ENCODE peak calls at places on chromosomes 7 and 10, in nine cellular contexts. One of them, this sample, is unnamed.

GRCh38 chr10:77967611-77968022 is 41.1 kb upstream of the DLG5 start:
- DNase-seq in progenitor cell of endocrine pancreas: peak
- DNase-seq in A549: no peak
- DNase-seq in Calu3: no peak
- DNase-seq in CD8-positive, alpha-beta T cell: no peak
- DNase-seq in heart right ventricle: no peak
- DNase-seq in CD14-positive monocyte: no peak
- DNase-seq in cardiac fibroblast: no peak
- DNase-seq in neural crest cell: peak
- DNase-seq in this sample: no peak

GRCh38 chr7:45580053-45580872 is 6.1 kb downstream of the ADCY1 start:
- DNase-seq in progenitor cell of endocrine pancreas: no peak
- DNase-seq in A549: peak
- DNase-seq in Calu3: peak
- DNase-seq in CD8-positive, alpha-beta T cell: no peak
- DNase-seq in heart right ventricle: no peak
- DNase-seq in CD14-positive monocyte: no peak
- DNase-seq in cardiac fibroblast: no peak
- DNase-seq in neural crest cell: no peak
- DNase-seq in this sample: no peak

GRCh38 chr10:117239031-117239430 is 1.9 kb upstream of the SLC18A2 start:
- DNase-seq in progenitor cell of endocrine pancreas: no peak
- DNase-seq in A549: no peak
- DNase-seq in Calu3: no peak
- DNase-seq in CD8-positive, alpha-beta T cell: no peak
- DNase-seq in heart right ventricle: no peak
- DNase-seq in CD14-positive monocyte: no peak
- DNase-seq in cardiac fibroblast: no peak
- DNase-seq in neural crest cell: no peak
- DNase-seq in this sample: no peak

GRCh38 chr7:98202367-98203195 is 8.7 kb upstream of the BHLHA15 start:
- DNase-seq in progenitor cell of endocrine pancreas: no peak
- DNase-seq in A549: no peak
- DNase-seq in Calu3: no peak
- DNase-seq in CD8-positive, alpha-beta T cell: peak
- DNase-seq in heart right ventricle: no peak
- DNase-seq in CD14-positive monocyte: no peak
- DNase-seq in cardiac fibroblast: no peak
- DNase-seq in neural crest cell: no peak
- DNase-seq in this sample: no peak

GRCh38 chr7:64504581-64505120 is 58.2 kb downstream of the ZNF680 start:
- DNase-seq in progenitor cell of endocrine pancreas: no peak
- DNase-seq in A549: no peak
- DNase-seq in Calu3: no peak
- DNase-seq in CD8-positive, alpha-beta T cell: no peak
- DNase-seq in heart right ventricle: no peak
- DNase-seq in CD14-positive monocyte: no peak
- DNase-seq in cardiac fibroblast: no peak
- DNase-seq in neural crest cell: no peak
- DNase-seq in this sample: no peak

GRCh38 chr7:18978108-18978495 is 139.3 kb downstream of the TWIST1 start:
- DNase-seq in progenitor cell of endocrine pancreas: no peak
- DNase-seq in A549: peak
- DNase-seq in Calu3: no peak
- DNase-seq in CD8-positive, alpha-beta T cell: no peak
- DNase-seq in heart right ventricle: no peak
- DNase-seq in CD14-positive monocyte: no peak
- DNase-seq in cardiac fibroblast: peak
- DNase-seq in neural crest cell: no peak
- DNase-seq in this sample: peak

GRCh38 chr7:76294344-76295024 is 8.0 kb upstream of the HSPB1 start:
- DNase-seq in progenitor cell of endocrine pancreas: no peak
- DNase-seq in A549: peak
- DNase-seq in Calu3: peak
- DNase-seq in CD8-positive, alpha-beta T cell: no peak
- DNase-seq in heart right ventricle: peak
- DNase-seq in CD14-positive monocyte: peak
- DNase-seq in cardiac fibroblast: peak
- DNase-seq in neural crest cell: peak
- DNase-seq in this sample: peak

GRCh38 chr10:78002541-78003284 is 26.6 kb downstream of the POLR3A start:
- DNase-seq in progenitor cell of endocrine pancreas: no peak
- DNase-seq in A549: no peak
- DNase-seq in Calu3: no peak
- DNase-seq in CD8-positive, alpha-beta T cell: no peak
- DNase-seq in heart right ventricle: no peak
- DNase-seq in CD14-positive monocyte: no peak
- DNase-seq in cardiac fibroblast: no peak
- DNase-seq in neural crest cell: no peak
- DNase-seq in this sample: no peak

GRCh38 chr10:22630229-22631174 is 83.9 kb downstream of the PIP4K2A start:
- DNase-seq in progenitor cell of endocrine pancreas: no peak
- DNase-seq in A549: no peak
- DNase-seq in Calu3: no peak
- DNase-seq in CD8-positive, alpha-beta T cell: no peak
- DNase-seq in heart right ventricle: no peak
- DNase-seq in CD14-positive monocyte: no peak
- DNase-seq in cardiac fibroblast: peak
- DNase-seq in neural crest cell: no peak
- DNase-seq in this sample: peak

GRCh38 chr7:93146036-93146435 is 2.1 kb downstream of the SAMD9L start:
- DNase-seq in progenitor cell of endocrine pancreas: no peak
- DNase-seq in A549: no peak
- DNase-seq in Calu3: no peak
- DNase-seq in CD8-positive, alpha-beta T cell: no peak
- DNase-seq in heart right ventricle: no peak
- DNase-seq in CD14-positive monocyte: no peak
- DNase-seq in cardiac fibroblast: no peak
- DNase-seq in neural crest cell: no peak
- DNase-seq in this sample: no peak

GRCh38 chr7:30997316-30997715 is 33.6 kb downstream of the GHRHR start:
- DNase-seq in progenitor cell of endocrine pancreas: no peak
- DNase-seq in A549: no peak
- DNase-seq in Calu3: no peak
- DNase-seq in CD8-positive, alpha-beta T cell: no peak
- DNase-seq in heart right ventricle: no peak
- DNase-seq in CD14-positive monocyte: no peak
- DNase-seq in cardiac fibroblast: no peak
- DNase-seq in neural crest cell: no peak
- DNase-seq in this sample: no peak

DNA sequence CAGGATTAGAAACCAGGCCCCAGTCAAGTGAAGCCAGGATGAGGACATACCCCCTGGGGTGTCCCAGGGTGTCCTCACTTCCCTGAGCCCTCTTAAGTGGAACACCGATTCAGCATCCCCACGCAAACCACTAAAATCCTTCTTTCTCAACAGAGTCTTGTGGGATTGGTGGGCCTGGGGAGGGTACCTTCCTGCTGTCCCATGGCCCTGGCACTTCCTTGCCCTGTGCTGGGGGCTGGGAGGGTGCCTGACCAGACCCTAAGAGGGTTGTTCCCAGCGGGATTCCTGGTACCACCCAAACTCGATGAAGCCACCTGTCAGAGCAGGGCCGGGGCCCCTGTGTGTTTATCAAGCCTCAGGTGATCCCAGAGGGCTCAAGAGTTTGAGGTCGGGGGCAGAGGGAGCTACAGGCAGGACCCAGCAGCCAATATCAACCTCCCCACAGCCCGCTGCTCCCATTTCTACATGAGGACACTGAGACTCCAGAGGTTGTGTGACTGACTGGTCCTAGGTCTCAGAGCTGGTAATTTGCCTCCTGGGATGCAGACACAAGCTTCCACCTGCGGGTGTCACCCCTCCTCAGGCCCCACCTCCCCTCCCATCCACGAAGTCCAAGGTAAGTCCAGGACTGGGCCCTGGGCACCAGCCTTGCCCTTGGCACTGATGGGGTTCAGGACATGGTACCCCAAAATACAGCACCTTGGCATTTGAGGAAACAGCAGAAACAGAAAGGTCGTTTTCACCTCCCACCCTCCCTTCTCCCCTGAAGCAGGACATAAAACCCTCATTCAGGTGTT is 31.4 kb downstream of the OAT start:
- DNase-seq in progenitor cell of endocrine pancreas: no peak
- DNase-seq in A549: peak
- DNase-seq in Calu3: peak
- DNase-seq in CD8-positive, alpha-beta T cell: no peak
- DNase-seq in heart right ventricle: no peak
- DNase-seq in CD14-positive monocyte: no peak
- DNase-seq in cardiac fibroblast: no peak
- DNase-seq in neural crest cell: no peak
- DNase-seq in this sample: no peak
- TF ChIP-seq CTCF in progenitor cell of endocrine pancreas: no peak
- TF ChIP-seq CTCF in A549: no peak
- TF ChIP-seq CTCF in Calu3: no peak
- TF ChIP-seq CTCF in CD8-positive, alpha-beta T cell: no peak
- TF ChIP-seq CTCF in heart right ventricle: no peak
- TF ChIP-seq CTCF in CD14-positive monocyte: peak
- TF ChIP-seq CTCF in cardiac fibroblast: no peak
- TF ChIP-seq CTCF in neural crest cell: peak
- TF ChIP-seq CTCF in this sample: no peak

GRCh38 chr7:101245147-101245668 is 327 bp upstream of the FIS1 start:
- DNase-seq in progenitor cell of endocrine pancreas: no peak
- DNase-seq in A549: no peak
- DNase-seq in Calu3: no peak
- DNase-seq in CD8-positive, alpha-beta T cell: no peak
- DNase-seq in heart right ventricle: no peak
- DNase-seq in CD14-positive monocyte: no peak
- DNase-seq in cardiac fibroblast: no peak
- DNase-seq in neural crest cell: no peak
- DNase-seq in this sample: no peak

GRCh38 chr7:101244385-101245146 is at the start of gene FIS1:
- DNase-seq in progenitor cell of endocrine pancreas: peak
- DNase-seq in A549: peak
- DNase-seq in Calu3: peak
- DNase-seq in CD8-positive, alpha-beta T cell: peak
- DNase-seq in heart right ventricle: peak
- DNase-seq in CD14-positive monocyte: peak
- DNase-seq in cardiac fibroblast: peak
- DNase-seq in neural crest cell: peak
- DNase-seq in this sample: peak

GRCh38 chr7:101240226-101241014 is 2.8 kb upstream of the CLDN15 start:
- DNase-seq in progenitor cell of endocrine pancreas: no peak
- DNase-seq in A549: no peak
- DNase-seq in Calu3: no peak
- DNase-seq in CD8-positive, alpha-beta T cell: no peak
- DNase-seq in heart right ventricle: no peak
- DNase-seq in CD14-positive monocyte: no peak
- DNase-seq in cardiac fibroblast: no peak
- DNase-seq in neural crest cell: no peak
- DNase-seq in this sample: no peak

GRCh38 chr7:101241015-101241363 is 3.4 kb upstream of the CLDN15 start:
- DNase-seq in progenitor cell of endocrine pancreas: no peak
- DNase-seq in A549: no peak
- DNase-seq in Calu3: no peak
- DNase-seq in CD8-positive, alpha-beta T cell: no peak
- DNase-seq in heart right ventricle: no peak
- DNase-seq in CD14-positive monocyte: peak
- DNase-seq in cardiac fibroblast: no peak
- DNase-seq in neural crest cell: no peak
- DNase-seq in this sample: no peak

GRCh38 chr7:101243786-101244384 is 996 bp downstream of the FIS1 start:
- DNase-seq in progenitor cell of endocrine pancreas: no peak
- DNase-seq in A549: no peak
- DNase-seq in Calu3: no peak
- DNase-seq in CD8-positive, alpha-beta T cell: no peak
- DNase-seq in heart right ventricle: peak
- DNase-seq in CD14-positive monocyte: no peak
- DNase-seq in cardiac fibroblast: peak
- DNase-seq in neural crest cell: no peak
- DNase-seq in this sample: peak
- TF ChIP-seq CTCF in progenitor cell of endocrine pancreas: no peak
- TF ChIP-seq CTCF in A549: no peak
- TF ChIP-seq CTCF in Calu3: no peak
- TF ChIP-seq CTCF in CD8-positive, alpha-beta T cell: no peak
- TF ChIP-seq CTCF in heart right ventricle: no peak
- TF ChIP-seq CTCF in CD14-positive monocyte: peak
- TF ChIP-seq CTCF in cardiac fibroblast: no peak
- TF ChIP-seq CTCF in neural crest cell: no peak
- TF ChIP-seq CTCF in this sample: no peak

GRCh38 chr7:50534690-50535290 is 30.4 kb downstream of the DDC start:
- DNase-seq in progenitor cell of endocrine pancreas: no peak
- DNase-seq in A549: peak
- DNase-seq in Calu3: peak
- DNase-seq in CD8-positive, alpha-beta T cell: no peak
- DNase-seq in heart right ventricle: no peak
- DNase-seq in CD14-positive monocyte: no peak
- DNase-seq in cardiac fibroblast: peak
- DNase-seq in neural crest cell: no peak
- DNase-seq in this sample: peak
- TF ChIP-seq CTCF in progenitor cell of endocrine pancreas: no peak
- TF ChIP-seq CTCF in A549: no peak
- TF ChIP-seq CTCF in Calu3: no peak
- TF ChIP-seq CTCF in CD8-positive, alpha-beta T cell: no peak
- TF ChIP-seq CTCF in heart right ventricle: no peak
- TF ChIP-seq CTCF in CD14-positive monocyte: no peak
- TF ChIP-seq CTCF in cardiac fibroblast: no peak
- TF ChIP-seq CTCF in neural crest cell: no peak
- TF ChIP-seq CTCF in this sample: peak

GRCh38 chr10:63699785-63700184 is 178.6 kb downstream of the REEP3 start:
- DNase-seq in progenitor cell of endocrine pancreas: no peak
- DNase-seq in A549: no peak
- DNase-seq in Calu3: no peak
- DNase-seq in CD8-positive, alpha-beta T cell: no peak
- DNase-seq in heart right ventricle: peak
- DNase-seq in CD14-positive monocyte: no peak
- DNase-seq in cardiac fibroblast: peak
- DNase-seq in neural crest cell: no peak
- DNase-seq in this sample: peak

GRCh38 chr10:63700209-63700934 is 179.2 kb downstream of the REEP3 start:
- DNase-seq in progenitor cell of endocrine pancreas: no peak
- DNase-seq in A549: peak
- DNase-seq in Calu3: peak
- DNase-seq in CD8-positive, alpha-beta T cell: no peak
- DNase-seq in heart right ventricle: no peak
- DNase-seq in CD14-positive monocyte: peak
- DNase-seq in cardiac fibroblast: peak
- DNase-seq in neural crest cell: no peak
- DNase-seq in this sample: peak

GRCh38 chr10:63697956-63698814 is 177.0 kb downstream of the REEP3 start:
- DNase-seq in progenitor cell of endocrine pancreas: no peak
- DNase-seq in A549: no peak
- DNase-seq in Calu3: no peak
- DNase-seq in CD8-positive, alpha-beta T cell: no peak
- DNase-seq in heart right ventricle: no peak
- DNase-seq in CD14-positive monocyte: no peak
- DNase-seq in cardiac fibroblast: no peak
- DNase-seq in neural crest cell: no peak
- DNase-seq in this sample: no peak

GRCh38 chr10:63700935-63701263 is 179.7 kb downstream of the REEP3 start:
- DNase-seq in progenitor cell of endocrine pancreas: no peak
- DNase-seq in A549: no peak
- DNase-seq in Calu3: no peak
- DNase-seq in CD8-positive, alpha-beta T cell: no peak
- DNase-seq in heart right ventricle: no peak
- DNase-seq in CD14-positive monocyte: no peak
- DNase-seq in cardiac fibroblast: peak
- DNase-seq in neural crest cell: no peak
- DNase-seq in this sample: peak

DNA sequence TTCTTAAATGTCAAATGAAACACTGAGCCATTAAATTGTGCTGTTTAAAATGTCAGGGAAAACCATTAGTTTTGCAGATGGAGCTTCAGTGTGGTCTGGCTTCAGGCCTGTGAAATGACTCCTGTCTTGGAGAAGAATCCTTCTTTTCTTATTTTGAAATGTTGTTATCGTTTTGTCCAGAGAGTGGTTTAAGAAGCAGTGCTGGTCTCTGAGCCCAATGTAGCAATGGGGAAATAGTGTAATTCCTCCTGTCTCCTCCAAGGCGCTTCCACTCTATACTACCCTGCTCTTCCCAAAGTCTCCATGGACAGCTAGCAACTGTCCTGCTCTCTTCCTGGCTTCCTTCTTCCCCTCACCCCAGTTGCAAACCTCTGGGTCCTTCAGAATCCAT is 177.6 kb downstream of the REEP3 start:
- DNase-seq in progenitor cell of endocrine pancreas: no peak
- DNase-seq in A549: no peak
- DNase-seq in Calu3: no peak
- DNase-seq in CD8-positive, alpha-beta T cell: no peak
- DNase-seq in heart right ventricle: no peak
- DNase-seq in CD14-positive monocyte: no peak
- DNase-seq in cardiac fibroblast: peak
- DNase-seq in neural crest cell: no peak
- DNase-seq in this sample: peak
- TF ChIP-seq CTCF in progenitor cell of endocrine pancreas: no peak
- TF ChIP-seq CTCF in A549: no peak
- TF ChIP-seq CTCF in Calu3: no peak
- TF ChIP-seq CTCF in CD8-positive, alpha-beta T cell: no peak
- TF ChIP-seq CTCF in heart right ventricle: no peak
- TF ChIP-seq CTCF in CD14-positive monocyte: no peak
- TF ChIP-seq CTCF in cardiac fibroblast: no peak
- TF ChIP-seq CTCF in neural crest cell: no peak
- TF ChIP-seq CTCF in this sample: peak

This sample was measured in fibroblast of pulmonary artery.